ENCODE peak calls at places on chromosome 17, in four cellular contexts. O, T, G and W are unnamed samples. For H3K4me1, the result is how much of the 10 kb centered on the place peaks cover.

GRCh38 chr17:66508896-66509843 is 206.8 kb downstream of the PRKCA start:
- DNase-seq in O (peak), T (no peak), G (no peak), W (no peak)

GRCh38 chr17:56601613-56602012 is 8.1 kb downstream of the NOG start:
- DNase-seq in O (no peak), T (no peak), G (no peak), W (no peak)

GRCh38 chr17:51016099-51016498 is 104.6 kb downstream of the SPAG9 start:
- DNase-seq in O (no peak), T (no peak), G (no peak), W (no peak)

GRCh38 chr17:43662432-43663141 is 865 bp upstream of the MEOX1 start:
- DNase-seq in O (no peak), T (no peak), G (no peak), W (no peak)

GRCh38 chr17:27349540-27350021 is 55.7 kb downstream of the WSB1 start:
- DNase-seq in O (no peak), T (peak), G (no peak), W (no peak)

GRCh38 chr17:614637-615546 is 99.7 kb downstream of the VPS53 start:
- DNase-seq in O (no peak), T (no peak), G (no peak), W (no peak)

GRCh38 chr17:43314582-43314981 is 80.8 kb upstream of the RNU2-1 start:
- DNase-seq in O (no peak), T (no peak), G (no peak), W (peak)

GRCh38 chr17:1035546-1036170 is 38.7 kb downstream of the TIMM22 start:
- DNase-seq in O (no peak), T (no peak), G (no peak), W (no peak)

GRCh38 chr17:10875411-10875810 is 37.5 kb upstream of the PIRT start:
- DNase-seq in O (no peak), T (no peak), G (no peak), W (no peak)

GRCh38 chr17:59746849-59747445 is 39.5 kb downstream of the VMP1 start:
- DNase-seq in O (no peak), T (no peak), G (no peak), W (no peak)

GRCh38 chr17:33292981-33293867 is at the start of gene ASIC2:
- DNase-seq in O (no peak), T (no peak), G (no peak), W (no peak)

GRCh38 chr17:65395924-65396323 is 165.5 kb downstream of the AXIN2 start:
- DNase-seq in O (no peak), T (no peak), G (no peak), W (no peak)

GRCh38 chr17:78763561-78763960 is 18.5 kb downstream of the CYTH1 start:
- DNase-seq in O (no peak), T (no peak), G (no peak), W (no peak)

GRCh38 chr17:41531993-41532392 is 3.9 kb upstream of the KRT19 start:
- DNase-seq in O (no peak), T (peak), G (no peak), W (no peak)

GRCh38 chr17:27526603-27527002 is 70.4 kb downstream of the KSR1 start:
- DNase-seq in O (peak), T (no peak), G (no peak), W (no peak)

GRCh38 chr17:59074494-59074893 is 32.2 kb downstream of the TRIM37 start:
- DNase-seq in O (no peak), T (no peak), G (no peak), W (no peak)

GRCh38 chr17:8494506-8495111 is 58.9 kb downstream of the NDEL1 start:
- DNase-seq in O (no peak), T (no peak), G (no peak), W (no peak)

GRCh38 chr17:82203920-82204319 is 8.7 kb downstream of the CCDC57 start:
- DNase-seq in O (no peak), T (no peak), G (no peak), W (no peak)

GRCh38 chr17:57874434-57875108 is 24.7 kb upstream of the MRPS23 start:
- DNase-seq in O (no peak), T (peak), G (peak), W (peak)

GRCh38 chr17:47095268-47095667 is 93.8 kb downstream of the CDC27 start:
- DNase-seq in O (no peak), T (no peak), G (no peak), W (no peak)

GRCh38 chr17:54099221-54099620 is 276.5 kb downstream of the KIF2B start:
- DNase-seq in O (no peak), T (no peak), G (no peak), W (no peak)

GRCh38 chr17:28720247-28720996 is 637 bp downstream of the RPL23A start:
- DNase-seq in O (no peak), T (no peak), G (no peak), W (no peak)

GRCh38 chr17:18988546-18989173 is 15.9 kb downstream of the FAM83G start:
- DNase-seq in O (no peak), T (no peak), G (no peak), W (no peak)

GRCh38 chr17:65278050-65278819 is 141.1 kb downstream of the RGS9 start:
- DNase-seq in O (peak), T (peak), G (no peak), W (no peak)

GRCh38 chr17:58534331-58534730 is 19.9 kb upstream of the MTMR4 start:
- DNase-seq in O (no peak), T (no peak), G (no peak), W (no peak)

GRCh38 chr17:75640556-75641119 is 7.4 kb downstream of the SMIM5 start:
- DNase-seq in O (no peak), T (no peak), G (no peak), W (no peak)

GRCh38 chr17:75645501-75645888 is 12.3 kb downstream of the SMIM5 start:
- DNase-seq in O (peak), T (no peak), G (no peak), W (no peak)

GRCh38 chr17:75642221-75643032 is 9.2 kb downstream of the SMIM5 start:
- DNase-seq in O (peak), T (no peak), G (no peak), W (no peak)

GRCh38 chr17:75641343-75641742 is 8.1 kb downstream of the SMIM5 start:
- DNase-seq in O (no peak), T (peak), G (no peak), W (no peak)

GRCh38 chr17:75643033-75644017 is 10.1 kb downstream of the SMIM5 start:
- DNase-seq in O (no peak), T (no peak), G (no peak), W (peak)
- H3K4me1 ChIP-seq in O (under half), T (under half), G (under half), W (half or more)

GRCh38 chr17:6415616-6416015 is 19.3 kb downstream of the AIPL1 start:
- DNase-seq in O (no peak), T (no peak), G (no peak), W (no peak)

GRCh38 chr17:6421700-6422604 is 13.0 kb downstream of the AIPL1 start:
- DNase-seq in O (peak), T (peak), G (peak), W (no peak)

GRCh38 chr17:6423931-6424330 is 11.0 kb downstream of the AIPL1 start:
- DNase-seq in O (no peak), T (no peak), G (no peak), W (no peak)

GRCh38 chr17:6422654-6423241 is 12.2 kb downstream of the AIPL1 start:
- DNase-seq in O (no peak), T (no peak), G (no peak), W (no peak)

GRCh38 chr17:6420173-6420641 is 14.7 kb downstream of the AIPL1 start:
- DNase-seq in O (no peak), T (no peak), G (no peak), W (no peak)
- TF ChIP-seq CTCF in O (no peak), T (no peak), G (no peak), W (peak)

DNA sequence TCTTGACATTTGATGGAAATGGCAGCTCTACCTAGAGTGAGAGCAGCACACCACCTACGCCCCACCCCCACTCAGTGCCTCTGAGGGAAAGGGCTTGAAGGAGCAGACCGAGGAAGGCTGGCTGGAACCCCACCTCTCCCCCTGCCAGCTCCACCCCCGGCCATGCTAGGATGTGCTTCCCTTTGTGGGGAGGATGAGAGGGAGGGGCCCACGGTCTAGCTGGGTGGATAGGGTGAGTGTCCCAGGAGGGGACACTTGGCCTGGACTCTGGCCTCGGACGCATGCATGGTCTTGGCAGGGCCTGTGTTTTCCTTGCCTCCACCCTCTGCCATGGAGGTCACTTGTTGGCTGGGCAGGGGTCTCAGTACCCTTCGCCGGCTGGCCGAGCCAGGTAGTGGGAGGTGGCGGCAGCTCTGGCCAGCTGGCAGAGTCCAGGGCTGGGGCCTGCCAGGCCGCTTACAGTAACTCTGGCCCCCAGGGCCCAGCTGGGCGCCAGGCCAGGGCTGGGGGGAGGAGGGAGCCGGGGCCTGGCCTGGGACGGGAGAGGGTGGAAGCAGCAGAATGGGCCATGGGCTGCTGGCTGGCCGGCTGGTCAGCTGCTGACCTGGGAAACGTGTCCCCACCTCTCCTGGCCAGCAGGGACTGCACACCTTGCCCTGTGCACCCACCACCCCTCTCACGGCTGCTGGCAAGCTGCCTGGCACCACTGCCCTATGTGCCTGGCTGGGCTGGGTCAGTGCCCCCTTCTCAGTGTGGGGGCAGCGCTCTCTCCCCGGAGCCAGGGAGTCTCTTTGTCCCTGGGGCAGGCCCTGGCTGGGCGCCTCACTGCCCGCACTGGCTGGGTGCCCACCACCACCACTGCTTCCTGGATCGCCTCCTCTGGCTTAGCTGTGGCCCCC is 23.0 kb downstream of the RARA start:
- DNase-seq in O (peak), T (peak), G (peak), W (peak)
- H3K4me1 ChIP-seq in O (under half), T (half or more), G (half or more), W (half or more)

GRCh38 chr17:12062249-12062648 is 41.6 kb downstream of the MAP2K4 start:
- DNase-seq in O (no peak), T (no peak), G (no peak), W (no peak)
- TF ChIP-seq CTCF in O (no peak), T (no peak), G (no peak), W (no peak)

GRCh38 chr17:48338720-48339119 is 91.3 kb downstream of the SKAP1 start:
- DNase-seq in O (no peak), T (no peak), G (no peak), W (no peak)

GRCh38 chr17:48335858-48336500 is 94.0 kb downstream of the SKAP1 start:
- DNase-seq in O (no peak), T (no peak), G (no peak), W (no peak)

GRCh38 chr17:48336986-48337385 is 93.0 kb downstream of the SKAP1 start:
- DNase-seq in O (no peak), T (no peak), G (no peak), W (no peak)

GRCh38 chr17:48333034-48333491 is 97.0 kb downstream of the SKAP1 start:
- DNase-seq in O (no peak), T (no peak), G (no peak), W (no peak)

GRCh38 chr17:48335168-48335567 is 94.8 kb downstream of the SKAP1 start:
- DNase-seq in O (no peak), T (no peak), G (no peak), W (no peak)
- H3K4me1 ChIP-seq in O (under half), T (under half), G (under half), W (under half)